ENCODE peak calls at places on chromosomes 4 and X, in eight cellular contexts. C is fibroblast of the conjunctiva; D is iris pigment epithelial cell; O is EH; J is activated CD4-positive, alpha-beta T cell treated with anti-CD3 and anti-CD28 coated beads, Interleukin-2, amount 10 ng/mL, durations not matched to agents 7 days and 5 days; N is sciatic nerve; T is GM20000; H is Calu3. I is an unnamed sample.

GRCh38 chr4:11912886-11913285 is 484.2 kb upstream of the HS3ST1 start:
- DNase-seq in C (peak; percentile 1), D (peak; percentile 12), O (no peak), J (no peak), N (no peak), T (no peak), H (no peak), I (no peak)

GRCh38 chr4:2352729-2353221 is 65.7 kb downstream of the ZFYVE28 start:
- DNase-seq in C (no peak), D (no peak), O (no peak), J (no peak), N (peak; percentile 28), T (no peak), H (no peak), I (peak; percentile 54)

GRCh38 chr4:62133498-62133897 is 933.4 kb downstream of the ADGRL3 start:
- DNase-seq in C (no peak), D (no peak), O (no peak), J (no peak), N (no peak), T (no peak), H (no peak), I (no peak)

GRCh38 chrX:65871671-65872311 is 168.1 kb downstream of the VSIG4 start:
- DNase-seq in C (no peak), D (no peak), O (peak; percentile 0), J (peak; percentile 5), N (no peak), T (peak; percentile 3), H (peak; percentile 73), I (no peak)

GRCh38 chr4:61406677-61407076 is 206.6 kb downstream of the ADGRL3 start:
- DNase-seq in C (no peak), D (no peak), O (no peak), J (no peak), N (no peak), T (no peak), H (no peak), I (no peak)

GRCh38 chr4:153005914-153006381 is 69.8 kb downstream of the FHDC1 start:
- DNase-seq in C (no peak), D (no peak), O (no peak), J (no peak), N (no peak), T (no peak), H (no peak), I (peak; percentile 24)

GRCh38 chrX:39896951-39897740 is 200.6 kb downstream of the BCOR start:
- DNase-seq in C (no peak), D (peak; percentile 51), O (peak; percentile 83), J (no peak), N (no peak), T (no peak), H (peak; percentile 25), I (no peak)

GRCh38 chr4:10335050-10335449 is 122.2 kb downstream of the ZNF518B start:
- DNase-seq in C (no peak), D (no peak), O (peak; percentile 21), J (no peak), N (no peak), T (no peak), H (no peak), I (no peak)

GRCh38 chrX:8897259-8897658 is 96.1 kb upstream of the FAM9A start:
- DNase-seq in C (no peak), D (no peak), O (no peak), J (no peak), N (no peak), T (no peak), H (no peak), I (no peak)

GRCh38 chr4:30396772-30397475 is 323.2 kb upstream of the PCDH7 start:
- DNase-seq in C (no peak), D (peak; percentile 37), O (no peak), J (no peak), N (no peak), T (no peak), H (no peak), I (no peak)

GRCh38 chr4:13955551-13955950 is 328.0 kb upstream of the BOD1L1 start:
- DNase-seq in C (no peak), D (no peak), O (no peak), J (no peak), N (no peak), T (no peak), H (no peak), I (no peak)

GRCh38 chr4:54930226-54930625 is 195.2 kb downstream of the KDR start:
- DNase-seq in C (no peak), D (peak; percentile 27), O (peak; percentile 58), J (no peak), N (no peak), T (no peak), H (peak; percentile 6), I (no peak)

GRCh38 chr4:5955201-5955821 is 62.4 kb upstream of the CRMP1 start:
- DNase-seq in C (no peak), D (no peak), O (no peak), J (no peak), N (peak; percentile 26), T (no peak), H (no peak), I (no peak)

GRCh38 chr4:36273276-36273675 is 8.1 kb upstream of the DTHD1 start:
- DNase-seq in C (no peak), D (no peak), O (no peak), J (no peak), N (no peak), T (no peak), H (no peak), I (no peak)

GRCh38 chr4:152563209-152563608 is 27.3 kb upstream of the FBXW7 start:
- DNase-seq in C (no peak), D (no peak), O (no peak), J (no peak), N (no peak), T (no peak), H (no peak), I (no peak)

GRCh38 chr4:108272046-108272445 is 103.3 kb upstream of the LEF1 start:
- DNase-seq in C (no peak), D (peak; percentile 8), O (no peak), J (no peak), N (no peak), T (no peak), H (no peak), I (no peak)

GRCh38 chr4:121370729-121371325 is 10.0 kb downstream of the QRFPR start:
- DNase-seq in C (peak; percentile 10), D (peak; percentile 42), O (peak; percentile 46), J (peak; percentile 42), N (peak; percentile 72), T (peak; percentile 47), H (peak; percentile 55), I (no peak)

GRCh38 chrX:78111140-78111931 is 7.3 kb downstream of the PGK1 start:
- DNase-seq in C (no peak), D (no peak), O (no peak), J (no peak), N (no peak), T (no peak), H (peak; percentile 26), I (no peak)

GRCh38 chrX:137171626-137172025 is 137.8 kb upstream of the GPR101 start:
- DNase-seq in C (no peak), D (no peak), O (no peak), J (no peak), N (no peak), T (no peak), H (no peak), I (no peak)

GRCh38 chr4:122617597-122618593 is 3.0 kb downstream of the IL21 start:
- DNase-seq in C (no peak), D (peak; percentile 17), O (peak; percentile 6), J (no peak), N (no peak), T (no peak), H (no peak), I (no peak)

GRCh38 chrX:134998246-134998645 is 7.5 kb downstream of the SMIM10 start:
- DNase-seq in C (no peak), D (no peak), O (peak; percentile 46), J (no peak), N (no peak), T (no peak), H (no peak), I (no peak)

GRCh38 chr4:15378055-15378454 is 49.8 kb upstream of the C1QTNF7 start:
- DNase-seq in C (no peak), D (peak; percentile 31), O (no peak), J (no peak), N (no peak), T (no peak), H (no peak), I (no peak)

GRCh38 chrX:55196688-55197087 is 23.5 kb upstream of the PAGE5 start:
- DNase-seq in C (no peak), D (no peak), O (no peak), J (no peak), N (no peak), T (no peak), H (no peak), I (no peak)

GRCh38 chr4:3384391-3384770 is 57.4 kb upstream of the HGFAC start:
- DNase-seq in C (no peak), D (no peak), O (no peak), J (no peak), N (no peak), T (no peak), H (no peak), I (no peak)

I was measured in sigmoid colon.